ENCODE peak calls at places on chromosomes 16 and 17, in six cellular contexts. E is dorsolateral prefrontal cortex, S is endodermal cell, M is ascending aorta, W is right cardiac atrium, R is psoas muscle. D is an unnamed sample.

GRCh38 chr16:12976491-12976890 is 75.1 kb downstream of the SHISA9 start:
- DNase-seq in E (no peak), S (no peak), M (no peak), W (no peak), R (no peak), D (no peak)

GRCh38 chr16:49701867-49702494 is 153.9 kb downstream of the ZNF423 start:
- DNase-seq in E (peak), S (peak), M (peak), W (peak), R (peak), D (no peak)

GRCh38 chr16:53428681-53429080 is 5.6 kb upstream of the RBL2 start:
- DNase-seq in E (no peak), S (no peak), M (no peak), W (no peak), R (no peak), D (no peak)

GRCh38 chr16:49604602-49605001 is 231.0 kb downstream of the C16orf78 start:
- DNase-seq in E (no peak), S (peak), M (no peak), W (no peak), R (no peak), D (no peak)

GRCh38 chr16:86211800-86212199 is 298.5 kb upstream of the FOXF1 start:
- DNase-seq in E (no peak), S (no peak), M (no peak), W (no peak), R (no peak), D (no peak)

GRCh38 chr17:16911141-16911937 is 60.6 kb downstream of the TNFRSF13B start:
- DNase-seq in E (peak), S (peak), M (no peak), W (no peak), R (peak), D (peak)

GRCh38 chr17:19250421-19251141 is 13.4 kb downstream of the EPN2 start:
- DNase-seq in E (peak), S (no peak), M (no peak), W (peak), R (peak), D (peak)

GRCh38 chr16:69131749-69132423 is 502 bp downstream of the CHTF8 start:
- DNase-seq in E (peak), S (peak), M (no peak), W (peak), R (peak), D (no peak)

GRCh38 chr17:63579633-63580032 is 21.1 kb upstream of the TACO1 start:
- DNase-seq in E (no peak), S (peak), M (no peak), W (no peak), R (no peak), D (no peak)

GRCh38 chr16:57699481-57699880 is 4.9 kb downstream of the DRC7 start:
- DNase-seq in E (no peak), S (no peak), M (no peak), W (no peak), R (no peak), D (no peak)

GRCh38 chr17:40461036-40461721 is 17.9 kb downstream of the IGFBP4 start:
- DNase-seq in E (no peak), S (no peak), M (no peak), W (peak), R (no peak), D (no peak)

GRCh38 chr16:85185701-85186100 is 73.4 kb upstream of the CIBAR2 start:
- DNase-seq in E (no peak), S (no peak), M (no peak), W (peak), R (peak), D (no peak)

GRCh38 chr16:85187447-85187846 is 75.2 kb upstream of the CIBAR2 start:
- DNase-seq in E (no peak), S (peak), M (no peak), W (peak), R (peak), D (no peak)

GRCh38 chr16:85185281-85185680 is 73.0 kb upstream of the CIBAR2 start:
- DNase-seq in E (no peak), S (no peak), M (no peak), W (peak), R (peak), D (no peak)

GRCh38 chr16:85187886-85188285 is 75.6 kb upstream of the CIBAR2 start:
- DNase-seq in E (no peak), S (no peak), M (no peak), W (peak), R (peak), D (no peak)

GRCh38 chr16:85187002-85187401 is 74.7 kb upstream of the CIBAR2 start:
- DNase-seq in E (no peak), S (no peak), M (no peak), W (peak), R (peak), D (peak)
- H3K27ac ChIP-seq in E (no peak), S (no peak), M (peak), W (peak), R (peak), D (no peak)

GRCh38 chr16:81817789-81818304 is 38.8 kb downstream of the PLCG2 start:
- DNase-seq in E (no peak), S (no peak), M (no peak), W (no peak), R (no peak), D (no peak)
- H3K27ac ChIP-seq in E (no peak), S (no peak), M (no peak), W (no peak), R (no peak), D (no peak)

DNA sequence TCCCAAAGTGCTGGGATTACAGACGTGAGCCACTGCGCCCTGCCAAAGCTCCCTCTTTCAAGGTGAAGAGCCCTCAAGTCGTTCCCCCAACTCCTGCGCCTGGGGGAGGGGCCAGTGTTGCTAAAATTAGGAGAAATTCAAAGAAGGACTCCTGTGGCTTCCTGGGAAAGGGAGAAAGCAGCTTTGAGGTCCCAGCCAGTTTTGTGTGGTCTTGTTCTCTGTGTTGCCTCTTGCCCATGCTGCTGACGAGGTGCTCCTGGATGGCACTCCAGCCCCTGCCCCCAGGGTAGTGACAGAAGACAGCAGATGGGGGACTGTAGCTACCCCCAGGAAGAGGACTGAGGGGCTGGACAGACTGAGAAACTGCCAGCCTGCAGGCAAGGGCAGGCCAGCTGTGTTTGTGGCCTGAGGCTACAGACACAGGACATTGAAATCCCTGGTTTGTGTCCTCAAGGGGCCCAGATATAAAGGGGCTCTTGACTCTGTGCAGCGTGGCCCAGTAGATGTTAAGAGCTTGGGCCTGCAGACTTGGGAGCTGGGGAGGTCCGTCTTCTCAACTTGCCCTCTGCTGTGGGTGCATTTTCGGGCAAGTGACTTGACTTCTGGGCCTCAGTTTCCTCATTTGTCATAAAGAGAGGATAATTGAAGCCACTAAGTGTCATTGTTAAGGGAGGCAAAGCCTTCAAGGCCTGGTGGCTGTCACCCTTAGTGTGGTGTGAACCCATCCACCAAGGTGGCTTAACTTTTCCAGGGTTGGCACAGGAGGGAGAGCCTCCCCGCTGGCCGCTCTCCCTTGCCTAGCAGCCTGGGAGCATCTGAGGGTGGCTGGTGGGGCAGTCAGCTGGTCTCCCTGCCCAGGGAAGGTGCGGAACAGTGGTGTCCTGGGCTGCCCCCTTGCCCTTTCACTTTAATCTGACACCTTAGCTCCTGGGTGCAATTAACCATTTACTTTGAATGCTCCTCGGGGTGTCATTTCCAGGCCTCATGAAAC is 4.1 kb downstream of the UBALD2 start:
- DNase-seq in E (no peak), S (no peak), M (no peak), W (peak), R (peak), D (no peak)
- H3K27ac ChIP-seq in E (peak), S (no peak), M (peak), W (peak), R (peak), D (peak)

DNA sequence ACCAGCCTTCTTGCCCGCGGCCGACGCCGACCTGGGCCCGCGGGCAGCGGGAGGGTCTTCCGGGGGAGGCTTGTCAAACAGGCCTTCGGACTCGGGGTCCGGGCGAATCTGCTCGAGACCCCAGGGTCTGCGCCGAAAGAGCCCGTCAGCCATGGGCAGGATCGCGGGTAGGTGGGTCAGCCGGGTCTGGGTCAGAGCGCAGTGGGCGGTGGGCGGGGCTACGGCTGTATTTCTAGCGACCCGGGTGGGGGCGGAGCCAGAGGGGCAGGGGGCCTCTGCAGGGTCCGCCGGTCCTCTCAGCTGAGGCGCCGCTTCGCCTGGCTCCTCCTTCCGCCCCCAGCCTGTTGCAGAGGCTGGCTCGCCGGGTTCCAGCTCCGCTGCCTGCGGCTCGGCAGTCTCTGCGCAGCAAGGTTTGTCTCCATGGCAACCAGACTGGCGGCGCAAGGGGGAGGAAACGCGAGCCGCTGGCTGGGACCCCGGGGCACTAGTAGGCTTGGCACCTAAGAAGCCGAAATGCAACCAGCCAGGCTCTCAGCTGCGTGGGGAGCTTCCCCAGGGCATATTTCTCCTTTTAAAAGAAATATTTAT is 14.5 kb downstream of the MIS12 start:
- DNase-seq in E (peak), S (peak), M (peak), W (peak), R (peak), D (peak)
- H3K27ac ChIP-seq in E (peak), S (peak), M (peak), W (no peak), R (no peak), D (peak)

GRCh38 chr17:29141484-29141835 is 38.7 kb downstream of the MYO18A start:
- DNase-seq in E (no peak), S (no peak), M (no peak), W (peak), R (no peak), D (no peak)

GRCh38 chr17:29138991-29139682 is 41.1 kb downstream of the MYO18A start:
- DNase-seq in E (no peak), S (no peak), M (no peak), W (peak), R (peak), D (no peak)

GRCh38 chr17:29140631-29141483 is 39.3 kb downstream of the MYO18A start:
- DNase-seq in E (no peak), S (no peak), M (no peak), W (peak), R (no peak), D (no peak)

GRCh38 chr17:29138184-29138955 is 41.8 kb downstream of the MYO18A start:
- DNase-seq in E (no peak), S (peak), M (no peak), W (no peak), R (peak), D (no peak)

GRCh38 chr17:29140051-29140582 is 40.1 kb downstream of the MYO18A start:
- DNase-seq in E (peak), S (peak), M (peak), W (peak), R (peak), D (peak)
- H3K27ac ChIP-seq in E (peak), S (peak), M (peak), W (peak), R (peak), D (peak)

GRCh38 chr16:30903596-30903995 is 7.2 kb downstream of the CTF1 start:
- DNase-seq in E (no peak), S (no peak), M (no peak), W (peak), R (no peak), D (no peak)

GRCh38 chr16:30902070-30902972 is 5.9 kb downstream of the CTF1 start:
- DNase-seq in E (peak), S (peak), M (no peak), W (peak), R (peak), D (peak)

GRCh38 chr16:30901201-30902069 is 5.0 kb downstream of the CTF1 start:
- DNase-seq in E (no peak), S (no peak), M (no peak), W (peak), R (no peak), D (no peak)

GRCh38 chr16:30903002-30903401 is 6.6 kb downstream of the CTF1 start:
- DNase-seq in E (no peak), S (no peak), M (no peak), W (peak), R (no peak), D (no peak)

DNA sequence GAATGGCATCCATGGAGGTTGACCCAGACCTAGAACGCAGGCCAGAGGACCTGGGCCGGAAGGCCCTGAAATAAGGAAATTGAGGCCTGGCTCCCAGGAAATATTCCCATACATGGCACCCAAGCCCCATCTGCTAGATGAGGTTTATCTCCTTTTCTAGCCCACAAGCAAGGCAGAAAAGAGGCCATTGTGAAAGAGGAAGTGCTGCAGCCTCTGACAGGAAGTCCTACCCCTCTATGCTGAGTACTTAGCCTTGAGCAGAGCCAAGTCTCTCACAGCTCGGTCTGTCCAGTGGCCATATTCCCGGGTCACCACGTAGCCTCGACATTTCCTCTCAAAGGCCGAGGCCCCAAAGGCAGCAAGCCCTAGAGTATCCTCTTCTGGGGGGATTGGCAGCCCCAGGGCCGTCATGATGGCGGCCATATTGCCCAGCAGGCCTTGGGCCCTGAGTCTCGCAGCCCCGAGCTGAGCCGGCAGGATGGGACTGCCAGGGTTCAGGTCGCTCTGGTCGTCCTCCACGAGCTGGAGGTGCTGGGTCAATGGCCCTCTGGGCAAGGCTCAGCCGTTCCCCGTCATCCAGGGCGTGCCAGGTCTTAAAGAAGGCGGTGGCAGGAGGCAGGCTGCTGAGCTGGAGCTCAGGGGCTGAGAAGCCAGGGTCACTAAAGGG is 7.8 kb downstream of the CTF1 start:
- DNase-seq in E (no peak), S (no peak), M (no peak), W (peak), R (no peak), D (no peak)
- H3K27ac ChIP-seq in E (no peak), S (no peak), M (peak), W (peak), R (peak), D (peak)

GRCh38 chr16:14013571-14014283 is 57.4 kb upstream of the MRTFB start:
- DNase-seq in E (no peak), S (peak), M (no peak), W (no peak), R (peak), D (no peak)
- H3K27ac ChIP-seq in E (peak), S (peak), M (peak), W (peak), R (peak), D (no peak)

D was measured in substantia nigra.